ENCODE peak calls at places on chromosome 6, in nine cellular contexts. One of them, this sample, is unnamed.

GRCh38 chr6:159941286-159942113 is 27.4 kb upstream of the IGF2R start:
- DNase-seq in cardiac fibroblast: peak; percentile 83
- DNase-seq in A549: peak; percentile 24
- DNase-seq in fibroblast of the aortic adventitia: peak; percentile 76
- DNase-seq in AG09309: no peak
- DNase-seq in RWPE2: no peak
- DNase-seq in fibroblast of mammary gland: peak; percentile 69
- DNase-seq in A673: peak; percentile 38
- DNase-seq in bronchial epithelial cell: peak; percentile 50
- DNase-seq in this sample: peak; percentile 53

GRCh38 chr6:13593103-13593502 is 18.7 kb downstream of the SIRT5 start:
- DNase-seq in cardiac fibroblast: no peak
- DNase-seq in A549: no peak
- DNase-seq in fibroblast of the aortic adventitia: no peak
- DNase-seq in AG09309: no peak
- DNase-seq in RWPE2: no peak
- DNase-seq in fibroblast of mammary gland: no peak
- DNase-seq in A673: no peak
- DNase-seq in bronchial epithelial cell: no peak
- DNase-seq in this sample: no peak

GRCh38 chr6:134145786-134146185 is 93.4 kb upstream of the SLC2A12 start:
- DNase-seq in cardiac fibroblast: peak; percentile 59
- DNase-seq in A549: no peak
- DNase-seq in fibroblast of the aortic adventitia: peak; percentile 84
- DNase-seq in AG09309: no peak
- DNase-seq in RWPE2: no peak
- DNase-seq in fibroblast of mammary gland: peak; percentile 64
- DNase-seq in A673: peak; percentile 35
- DNase-seq in bronchial epithelial cell: no peak
- DNase-seq in this sample: peak; percentile 93

GRCh38 chr6:52024451-52025068 is 62.9 kb downstream of the PKHD1 start:
- DNase-seq in cardiac fibroblast: no peak
- DNase-seq in A549: no peak
- DNase-seq in fibroblast of the aortic adventitia: no peak
- DNase-seq in AG09309: no peak
- DNase-seq in RWPE2: no peak
- DNase-seq in fibroblast of mammary gland: no peak
- DNase-seq in A673: no peak
- DNase-seq in bronchial epithelial cell: no peak
- DNase-seq in this sample: no peak

GRCh38 chr6:97053643-97054411 is 129.3 kb downstream of the KLHL32 start:
- DNase-seq in cardiac fibroblast: peak; percentile 59
- DNase-seq in A549: peak; percentile 1
- DNase-seq in fibroblast of the aortic adventitia: peak; percentile 63
- DNase-seq in AG09309: no peak
- DNase-seq in RWPE2: no peak
- DNase-seq in fibroblast of mammary gland: peak; percentile 37
- DNase-seq in A673: peak; percentile 38
- DNase-seq in bronchial epithelial cell: peak; percentile 30
- DNase-seq in this sample: peak; percentile 41

GRCh38 chr6:144007779-144008500 is at the start of gene PLAGL1:
- DNase-seq in cardiac fibroblast: peak; percentile 68
- DNase-seq in A549: peak; percentile 50
- DNase-seq in fibroblast of the aortic adventitia: peak; percentile 69
- DNase-seq in AG09309: no peak
- DNase-seq in RWPE2: peak; percentile 60
- DNase-seq in fibroblast of mammary gland: peak; percentile 63
- DNase-seq in A673: peak; percentile 6
- DNase-seq in bronchial epithelial cell: peak; percentile 26
- DNase-seq in this sample: peak; percentile 70

GRCh38 chr6:95847061-95847460 is 168.7 kb upstream of the FUT9 start:
- DNase-seq in cardiac fibroblast: no peak
- DNase-seq in A549: no peak
- DNase-seq in fibroblast of the aortic adventitia: no peak
- DNase-seq in AG09309: no peak
- DNase-seq in RWPE2: no peak
- DNase-seq in fibroblast of mammary gland: no peak
- DNase-seq in A673: no peak
- DNase-seq in bronchial epithelial cell: no peak
- DNase-seq in this sample: no peak

GRCh38 chr6:127967708-127968107 is 66.8 kb upstream of the THEMIS start:
- DNase-seq in cardiac fibroblast: no peak
- DNase-seq in A549: no peak
- DNase-seq in fibroblast of the aortic adventitia: no peak
- DNase-seq in AG09309: no peak
- DNase-seq in RWPE2: no peak
- DNase-seq in fibroblast of mammary gland: no peak
- DNase-seq in A673: no peak
- DNase-seq in bronchial epithelial cell: no peak
- DNase-seq in this sample: no peak

GRCh38 chr6:155228549-155229166 is 35.2 kb upstream of the CLDN20 start:
- DNase-seq in cardiac fibroblast: peak; percentile 20
- DNase-seq in A549: no peak
- DNase-seq in fibroblast of the aortic adventitia: peak; percentile 95
- DNase-seq in AG09309: peak; percentile 23
- DNase-seq in RWPE2: no peak
- DNase-seq in fibroblast of mammary gland: peak; percentile 27
- DNase-seq in A673: no peak
- DNase-seq in bronchial epithelial cell: no peak
- DNase-seq in this sample: peak; percentile 32

GRCh38 chr6:166925141-166925996 is 31.0 kb downstream of the RNASET2 start:
- DNase-seq in cardiac fibroblast: no peak
- DNase-seq in A549: no peak
- DNase-seq in fibroblast of the aortic adventitia: no peak
- DNase-seq in AG09309: no peak
- DNase-seq in RWPE2: no peak
- DNase-seq in fibroblast of mammary gland: no peak
- DNase-seq in A673: no peak
- DNase-seq in bronchial epithelial cell: no peak
- DNase-seq in this sample: no peak

GRCh38 chr6:46794068-46794467 is 879 bp downstream of the MEP1A start:
- DNase-seq in cardiac fibroblast: no peak
- DNase-seq in A549: no peak
- DNase-seq in fibroblast of the aortic adventitia: no peak
- DNase-seq in AG09309: no peak
- DNase-seq in RWPE2: no peak
- DNase-seq in fibroblast of mammary gland: no peak
- DNase-seq in A673: no peak
- DNase-seq in bronchial epithelial cell: no peak
- DNase-seq in this sample: peak; percentile 2

GRCh38 chr6:35977308-35977707 is 47.1 kb downstream of the SLC26A8 start:
- DNase-seq in cardiac fibroblast: no peak
- DNase-seq in A549: no peak
- DNase-seq in fibroblast of the aortic adventitia: no peak
- DNase-seq in AG09309: no peak
- DNase-seq in RWPE2: no peak
- DNase-seq in fibroblast of mammary gland: no peak
- DNase-seq in A673: no peak
- DNase-seq in bronchial epithelial cell: no peak
- DNase-seq in this sample: no peak

GRCh38 chr6:143746202-143747119 is 68.7 kb downstream of the PHACTR2 start:
- DNase-seq in cardiac fibroblast: peak; percentile 5
- DNase-seq in A549: no peak
- DNase-seq in fibroblast of the aortic adventitia: peak; percentile 13
- DNase-seq in AG09309: no peak
- DNase-seq in RWPE2: no peak
- DNase-seq in fibroblast of mammary gland: no peak
- DNase-seq in A673: no peak
- DNase-seq in bronchial epithelial cell: no peak
- DNase-seq in this sample: no peak

GRCh38 chr6:111745186-111745585 is 128.1 kb downstream of the FYN start:
- DNase-seq in cardiac fibroblast: peak; percentile 37
- DNase-seq in A549: no peak
- DNase-seq in fibroblast of the aortic adventitia: no peak
- DNase-seq in AG09309: no peak
- DNase-seq in RWPE2: no peak
- DNase-seq in fibroblast of mammary gland: peak; percentile 53
- DNase-seq in A673: no peak
- DNase-seq in bronchial epithelial cell: no peak
- DNase-seq in this sample: no peak

GRCh38 chr6:69690986-69691385 is 105.8 kb downstream of the LMBRD1 start:
- DNase-seq in cardiac fibroblast: no peak
- DNase-seq in A549: no peak
- DNase-seq in fibroblast of the aortic adventitia: no peak
- DNase-seq in AG09309: no peak
- DNase-seq in RWPE2: no peak
- DNase-seq in fibroblast of mammary gland: no peak
- DNase-seq in A673: no peak
- DNase-seq in bronchial epithelial cell: no peak
- DNase-seq in this sample: no peak

GRCh38 chr6:101290346-101290745 is 103.2 kb upstream of the GRIK2 start:
- DNase-seq in cardiac fibroblast: peak; percentile 20
- DNase-seq in A549: no peak
- DNase-seq in fibroblast of the aortic adventitia: peak; percentile 18
- DNase-seq in AG09309: no peak
- DNase-seq in RWPE2: no peak
- DNase-seq in fibroblast of mammary gland: peak; percentile 81
- DNase-seq in A673: no peak
- DNase-seq in bronchial epithelial cell: no peak
- DNase-seq in this sample: peak; percentile 25

GRCh38 chr6:11600251-11600650 is 62.7 kb downstream of the TMEM170B start:
- DNase-seq in cardiac fibroblast: no peak
- DNase-seq in A549: no peak
- DNase-seq in fibroblast of the aortic adventitia: no peak
- DNase-seq in AG09309: no peak
- DNase-seq in RWPE2: no peak
- DNase-seq in fibroblast of mammary gland: no peak
- DNase-seq in A673: no peak
- DNase-seq in bronchial epithelial cell: no peak
- DNase-seq in this sample: no peak

DNA sequence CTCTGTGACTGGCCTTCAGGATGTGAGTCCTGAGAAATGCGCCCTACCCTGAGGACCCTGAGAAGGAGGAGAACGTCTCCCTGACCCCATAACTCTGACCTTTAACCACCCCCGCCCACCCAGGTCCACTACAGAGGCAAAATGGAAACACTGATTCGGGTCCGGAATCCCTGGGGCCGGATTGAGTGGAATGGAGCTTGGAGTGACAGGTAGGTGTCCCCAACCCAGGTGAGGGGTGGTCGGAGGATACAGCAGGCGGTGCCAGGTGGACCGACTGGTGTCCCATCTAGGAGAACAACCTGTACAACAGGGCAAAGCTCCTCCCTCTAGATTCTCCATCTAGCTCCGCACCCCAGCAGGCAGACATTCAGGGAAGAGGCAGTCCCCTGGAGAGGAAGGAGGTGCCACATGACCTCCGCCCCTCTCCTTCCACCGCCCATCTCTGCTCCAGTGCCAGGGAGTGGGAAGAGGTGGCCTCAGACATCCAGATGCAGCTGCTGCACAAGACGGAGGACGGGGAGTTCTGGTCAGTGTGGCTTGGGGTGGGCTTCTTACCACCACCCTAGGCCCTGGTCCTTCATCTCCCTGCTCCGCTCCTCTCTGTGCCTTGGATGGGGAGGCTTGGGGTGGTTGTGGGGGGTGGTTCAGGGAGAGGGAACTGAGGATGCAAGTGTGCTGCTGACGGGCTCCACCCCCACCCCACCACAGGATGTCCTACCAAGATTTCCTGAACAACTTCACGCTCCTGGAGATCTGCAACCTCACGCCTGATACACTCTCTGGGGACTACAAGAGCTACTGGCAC is 17.7 kb downstream of the CAPN11 start:
- DNase-seq in cardiac fibroblast: no peak
- DNase-seq in A549: no peak
- DNase-seq in fibroblast of the aortic adventitia: no peak
- DNase-seq in AG09309: no peak
- DNase-seq in RWPE2: no peak
- DNase-seq in fibroblast of mammary gland: no peak
- DNase-seq in A673: no peak
- DNase-seq in bronchial epithelial cell: no peak
- DNase-seq in this sample: no peak
- H3K4me3 ChIP-seq in cardiac fibroblast: no peak overlapping the region
- H3K4me3 ChIP-seq in A549: no peak overlapping the region
- H3K4me3 ChIP-seq in fibroblast of the aortic adventitia: no peak overlapping the region
- H3K4me3 ChIP-seq in AG09309: no peak overlapping the region
- H3K4me3 ChIP-seq in RWPE2: no peak overlapping the region
- H3K4me3 ChIP-seq in fibroblast of mammary gland: no peak overlapping the region
- H3K4me3 ChIP-seq in A673: no peak overlapping the region
- H3K4me3 ChIP-seq in bronchial epithelial cell: no peak overlapping the region
- H3K4me3 ChIP-seq in this sample: no peak overlapping the region

DNA sequence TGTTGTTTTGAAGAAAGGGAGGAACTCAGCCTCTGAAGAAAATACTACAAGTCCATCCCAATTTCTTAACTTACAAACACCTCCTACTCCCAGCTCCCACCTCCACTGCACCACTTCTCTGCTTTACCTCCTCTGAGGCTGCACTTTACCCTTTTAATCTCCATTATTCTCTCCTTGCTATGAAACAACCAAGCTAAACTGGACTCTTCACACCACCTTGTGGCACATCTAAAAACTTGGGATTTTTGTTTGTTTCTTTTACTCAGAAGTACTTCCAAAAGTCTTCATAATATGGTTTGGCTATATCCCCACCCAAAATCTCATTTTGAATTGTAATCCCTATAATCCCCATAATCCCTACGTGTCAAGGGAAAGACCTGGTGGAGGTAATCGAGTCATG is 142.2 kb downstream of the MOXD1 start:
- DNase-seq in cardiac fibroblast: peak; percentile 71
- DNase-seq in A549: peak; percentile 12
- DNase-seq in fibroblast of the aortic adventitia: peak; percentile 69
- DNase-seq in AG09309: no peak
- DNase-seq in RWPE2: no peak
- DNase-seq in fibroblast of mammary gland: peak; percentile 53
- DNase-seq in A673: peak; percentile 14
- DNase-seq in bronchial epithelial cell: peak; percentile 49
- DNase-seq in this sample: peak; percentile 47
- TF ChIP-seq CTCF in cardiac fibroblast: peak; percentile 47
- TF ChIP-seq CTCF in A549: peak; percentile 27
- TF ChIP-seq CTCF in fibroblast of the aortic adventitia: peak; percentile 51
- TF ChIP-seq CTCF in AG09309: peak; percentile 49
- TF ChIP-seq CTCF in RWPE2: peak; percentile 38
- TF ChIP-seq CTCF in fibroblast of mammary gland: peak; percentile 47
- TF ChIP-seq CTCF in A673: peak; percentile 46
- TF ChIP-seq CTCF in bronchial epithelial cell: peak; percentile 43
- TF ChIP-seq CTCF in this sample: peak; percentile 56

GRCh38 chr6:140340795-140341194 is 966.3 kb upstream of the CITED2 start:
- DNase-seq in cardiac fibroblast: no peak
- DNase-seq in A549: no peak
- DNase-seq in fibroblast of the aortic adventitia: no peak
- DNase-seq in AG09309: no peak
- DNase-seq in RWPE2: no peak
- DNase-seq in fibroblast of mammary gland: no peak
- DNase-seq in A673: no peak
- DNase-seq in bronchial epithelial cell: no peak
- DNase-seq in this sample: no peak
- H3K4me3 ChIP-seq in cardiac fibroblast: no peak overlapping the region
- H3K4me3 ChIP-seq in A549: no peak overlapping the region
- H3K4me3 ChIP-seq in fibroblast of the aortic adventitia: no peak overlapping the region
- H3K4me3 ChIP-seq in AG09309: no peak overlapping the region
- H3K4me3 ChIP-seq in RWPE2: no peak overlapping the region
- H3K4me3 ChIP-seq in fibroblast of mammary gland: no peak overlapping the region
- H3K4me3 ChIP-seq in A673: no peak overlapping the region
- H3K4me3 ChIP-seq in bronchial epithelial cell: no peak overlapping the region
- H3K4me3 ChIP-seq in this sample: no peak overlapping the region

DNA sequence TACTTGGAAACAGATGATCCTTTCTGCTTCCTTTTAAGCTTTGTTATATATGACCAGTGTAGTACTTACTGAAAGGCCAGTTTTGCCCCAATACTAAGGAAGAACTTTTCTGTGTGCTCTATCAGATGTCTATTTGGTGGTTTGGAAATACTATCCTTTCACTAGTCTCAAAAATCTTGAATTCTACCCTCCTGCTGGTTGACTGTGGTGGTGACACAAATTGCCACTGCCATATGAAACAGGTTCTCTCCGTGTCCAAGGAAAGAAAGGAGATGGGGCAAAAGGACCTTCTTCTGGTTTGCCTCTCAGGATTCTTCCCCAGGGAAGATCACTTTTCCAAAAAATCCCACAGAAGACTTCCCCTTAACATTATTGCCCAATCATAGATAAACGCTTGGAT is 6.2 kb downstream of the GJE1 start:
- DNase-seq in cardiac fibroblast: no peak
- DNase-seq in A549: no peak
- DNase-seq in fibroblast of the aortic adventitia: no peak
- DNase-seq in AG09309: no peak
- DNase-seq in RWPE2: no peak
- DNase-seq in fibroblast of mammary gland: no peak
- DNase-seq in A673: no peak
- DNase-seq in bronchial epithelial cell: no peak
- DNase-seq in this sample: no peak
- TF ChIP-seq CTCF in cardiac fibroblast: peak; percentile 1
- TF ChIP-seq CTCF in A549: no peak
- TF ChIP-seq CTCF in fibroblast of the aortic adventitia: no peak
- TF ChIP-seq CTCF in AG09309: no peak
- TF ChIP-seq CTCF in RWPE2: no peak
- TF ChIP-seq CTCF in fibroblast of mammary gland: no peak
- TF ChIP-seq CTCF in A673: no peak
- TF ChIP-seq CTCF in bronchial epithelial cell: no peak
- TF ChIP-seq CTCF in this sample: no peak

This sample was measured in fibroblast of villous mesenchyme.